ENCODE peak calls at places on chromosomes 5 and 9, in ten cellular contexts. N is fibroblast of lung, E is astrocyte of the spinal cord, A is fibroblast of pulmonary artery, Q is AG04449, H is lower lobe of right lung, W is Calu3, D is astrocyte, V is omental fat pad, P is endothelial cell. G is an unnamed sample.

GRCh38 chr5:173639-174600 is 17.4 kb upstream of the LRRC14B start:
- DNase-seq in E (no peak), V (no peak), H (no peak), P (no peak), D (no peak), N (no peak), W (no peak), A (no peak), Q (no peak), G (no peak)

GRCh38 chr5:59813761-59814562 is 79.6 kb downstream of the PDE4D start:
- DNase-seq in D (peak; percentile 61), N (peak; percentile 69), Q (no peak), H (no peak), P (peak; percentile 67), E (peak; percentile 89), W (peak; percentile 57), V (no peak), A (peak; percentile 84), G (peak; percentile 58)

GRCh38 chr5:178569485-178569884 is 20.7 kb downstream of the COL23A1 start:
- DNase-seq in P (no peak), Q (no peak), D (no peak), H (no peak), W (no peak), N (no peak), E (no peak), V (no peak), A (no peak), G (no peak)

GRCh38 chr9:36891341-36891811 is 142.7 kb downstream of the PAX5 start:
- DNase-seq in E (no peak), W (no peak), Q (no peak), N (no peak), P (no peak), D (no peak), A (no peak), V (no peak), H (no peak), G (no peak)

GRCh38 chr5:150104550-150104870 is 18.2 kb upstream of the CSF1R start:
- DNase-seq in Q (no peak), D (no peak), H (no peak), W (no peak), V (no peak), N (no peak), P (no peak), A (no peak), E (no peak), G (no peak)

GRCh38 chr5:122498163-122498562 is 186.1 kb downstream of the SNCAIP start:
- DNase-seq in H (no peak), A (peak; percentile 15), N (no peak), Q (no peak), P (peak; percentile 24), D (no peak), E (no peak), W (no peak), V (no peak), G (no peak)

GRCh38 chr5:165185726-165186125 is 1680.3 kb downstream of the MAT2B start:
- DNase-seq in H (no peak), W (no peak), E (no peak), Q (no peak), V (no peak), P (no peak), D (no peak), N (no peak), A (no peak), G (no peak)

GRCh38 chr9:76962732-76963131 is 56.7 kb upstream of the FOXB2 start:
- DNase-seq in A (no peak), P (no peak), N (no peak), H (no peak), V (no peak), D (no peak), Q (no peak), E (no peak), W (no peak), G (no peak)

GRCh38 chr5:174563899-174564298 is 160.5 kb upstream of the MSX2 start:
- DNase-seq in H (no peak), V (no peak), D (no peak), P (peak; percentile 7), N (no peak), A (no peak), Q (no peak), W (no peak), E (peak; percentile 20), G (no peak)

GRCh38 chr9:81826541-81826906 is 101.7 kb upstream of the SPATA31D4 start:
- DNase-seq in E (no peak), D (peak; percentile 65), V (no peak), Q (no peak), P (no peak), N (peak; percentile 64), W (no peak), H (peak; percentile 53), A (peak; percentile 94), G (no peak)

GRCh38 chr9:26321935-26322334 is 570.7 kb downstream of the CAAP1 start:
- DNase-seq in E (no peak), N (no peak), D (no peak), A (no peak), W (no peak), P (no peak), H (no peak), V (no peak), Q (no peak), G (no peak)

GRCh38 chr5:142753114-142753764 is 16.9 kb upstream of the ARHGAP26 start:
- DNase-seq in P (no peak), V (no peak), A (peak; percentile 84), E (no peak), W (no peak), Q (no peak), H (peak; percentile 61), D (no peak), N (peak; percentile 20), G (no peak)

GRCh38 chr5:102807878-102808502 is 52.9 kb downstream of the PAM start:
- DNase-seq in P (no peak), A (peak; percentile 16), H (no peak), V (no peak), N (peak; percentile 82), D (peak; percentile 78), Q (peak; percentile 23), W (no peak), E (peak; percentile 87), G (no peak)

GRCh38 chr9:86944974-86945867 is 2.1 kb downstream of the GAS1 start:
- DNase-seq in D (no peak), N (no peak), P (peak; percentile 57), V (no peak), W (no peak), E (peak; percentile 27), A (peak; percentile 44), Q (no peak), H (no peak), G (no peak)

GRCh38 chr5:176542596-176543427 is 5.6 kb upstream of the RNF44 start:
- DNase-seq in E (no peak), P (peak; percentile 40), N (peak; percentile 19), H (no peak), Q (no peak), W (peak; percentile 71), A (no peak), V (no peak), D (no peak), G (peak; percentile 85)
- TF ChIP-seq CTCF in E (no peak), P (no peak), N (no peak), H (no peak), Q (no peak), W (no peak), A (no peak), V (no peak), D (no peak), G (peak; percentile 52)

GRCh38 chr5:34469971-34470370 is 186.2 kb upstream of the RAI14 start:
- DNase-seq in V (no peak), Q (no peak), P (no peak), A (no peak), N (no peak), H (no peak), E (no peak), D (no peak), W (no peak), G (no peak)

GRCh38 chr5:34476941-34477565 is 179.1 kb upstream of the RAI14 start:
- DNase-seq in Q (no peak), E (no peak), V (no peak), N (no peak), W (no peak), A (no peak), D (no peak), H (no peak), P (no peak), G (no peak)

GRCh38 chr5:34475249-34475966 is 180.7 kb upstream of the RAI14 start:
- DNase-seq in D (no peak), Q (no peak), H (no peak), N (no peak), W (no peak), E (no peak), P (no peak), V (no peak), A (no peak), G (no peak)

GRCh38 chr5:34474573-34475021 is 181.5 kb upstream of the RAI14 start:
- DNase-seq in N (peak; percentile 42), D (peak; percentile 37), Q (no peak), V (no peak), A (peak; percentile 82), W (peak; percentile 29), P (no peak), E (peak; percentile 58), H (no peak), G (peak; percentile 61)
- TF ChIP-seq CTCF in N (peak; percentile 98), D (peak; percentile 99), Q (peak; percentile 78), V (peak; percentile 42), A (peak; percentile 99), W (peak; percentile 68), P (peak; percentile 92), E (peak; percentile 96), H (peak; percentile 94), G (peak; percentile 89)

DNA sequence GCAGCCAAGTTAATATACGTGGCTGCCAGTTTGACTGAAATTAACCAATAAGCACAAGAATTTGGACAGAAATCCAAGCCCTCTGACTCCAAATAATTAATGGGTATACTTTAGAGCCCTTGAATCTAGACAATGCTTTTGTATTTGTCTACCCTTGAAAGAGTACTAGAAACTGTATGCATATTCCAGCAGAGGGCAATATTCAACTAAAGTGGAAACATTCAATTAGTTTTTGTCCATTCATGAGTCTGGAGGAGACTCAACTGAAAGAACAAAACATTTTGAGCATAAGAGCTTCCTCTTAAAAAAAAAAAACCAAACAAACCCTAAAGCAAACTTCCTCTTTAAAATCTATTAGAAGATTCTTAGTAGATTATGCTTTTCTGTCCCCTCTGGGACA is 157.8 kb downstream of the ARHGEF28 start:
- DNase-seq in H (no peak), E (peak; percentile 48), A (peak; percentile 60), P (no peak), D (peak; percentile 29), Q (no peak), V (no peak), W (no peak), N (peak; percentile 23), G (no peak)
- TF ChIP-seq CTCF in H (peak; percentile 35), E (peak; percentile 46), A (peak; percentile 43), P (no peak), D (peak; percentile 26), Q (peak; percentile 8), V (no peak), W (no peak), N (peak; percentile 35), G (no peak)

DNA sequence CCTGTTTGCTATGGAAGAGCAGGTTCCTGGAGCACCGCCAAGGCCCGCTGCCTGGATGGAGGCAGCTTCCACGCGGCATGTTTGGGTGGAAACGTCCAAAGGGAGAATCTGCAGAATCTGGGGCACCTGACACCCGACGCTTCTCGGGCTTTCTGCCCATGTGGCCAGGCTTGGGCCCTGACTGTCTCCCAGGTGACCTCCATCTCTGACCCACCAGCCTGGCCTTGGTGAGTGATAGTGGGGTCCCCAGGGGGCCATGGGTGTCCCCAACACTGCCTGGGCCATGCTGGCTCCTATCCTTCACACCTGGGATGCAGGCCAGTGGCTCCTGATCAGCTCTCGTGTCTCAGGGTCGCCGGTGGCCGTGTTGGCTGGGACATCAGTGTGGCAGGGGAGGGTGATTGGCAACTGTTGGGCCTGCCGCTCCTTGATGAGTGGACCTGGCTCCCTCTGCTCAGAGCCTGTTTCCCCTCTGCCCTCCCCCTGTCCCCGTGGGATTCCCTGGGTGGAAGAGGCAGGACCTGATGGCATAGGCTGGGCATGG is 34.0 kb downstream of the GLT6D1 start:
- DNase-seq in H (no peak), V (no peak), A (no peak), W (no peak), P (no peak), D (no peak), Q (no peak), N (no peak), E (no peak), G (no peak)
- TF ChIP-seq CTCF in H (no peak), V (no peak), A (no peak), W (no peak), P (no peak), D (no peak), Q (no peak), N (no peak), E (no peak), G (no peak)

G was measured in GM20000.